ENCODE peak calls at places on chromosomes 2 and 18, in four cellular contexts. One of them, this sample, is unnamed.

GRCh38 chr18:51370996-51371395 is 173.5 kb upstream of the MEX3C start:
- DNase-seq in K562: no peak
- DNase-seq in HL-60: no peak
- DNase-seq in GM12878: no peak
- DNase-seq in this sample: no peak

GRCh38 chr2:203758841-203759691 is 52.6 kb downstream of the CD28 start:
- DNase-seq in K562: no peak
- DNase-seq in HL-60: no peak
- DNase-seq in GM12878: no peak
- DNase-seq in this sample: no peak

GRCh38 chr2:43255249-43255960 is 29.0 kb upstream of the ZFP36L2 start:
- DNase-seq in K562: no peak
- DNase-seq in HL-60: no peak
- DNase-seq in GM12878: no peak
- DNase-seq in this sample: no peak

GRCh38 chr2:120818441-120818920 is 82.8 kb downstream of the GLI2 start:
- DNase-seq in K562: no peak
- DNase-seq in HL-60: no peak
- DNase-seq in GM12878: no peak
- DNase-seq in this sample: no peak

GRCh38 chr2:70325875-70326274 is 24.0 kb upstream of the FAM136A start:
- DNase-seq in K562: no peak
- DNase-seq in HL-60: no peak
- DNase-seq in GM12878: no peak
- DNase-seq in this sample: no peak

GRCh38 chr2:158969162-158969716 is 799 bp downstream of the TANC1 start:
- DNase-seq in K562: no peak
- DNase-seq in HL-60: no peak
- DNase-seq in GM12878: no peak
- DNase-seq in this sample: peak

GRCh38 chr2:38448692-38449405 is 71.8 kb upstream of the ATL2 start:
- DNase-seq in K562: no peak
- DNase-seq in HL-60: no peak
- DNase-seq in GM12878: no peak
- DNase-seq in this sample: no peak

GRCh38 chr2:239835056-239835455 is 190.1 kb downstream of the NDUFA10 start:
- DNase-seq in K562: no peak
- DNase-seq in HL-60: no peak
- DNase-seq in GM12878: no peak
- DNase-seq in this sample: no peak

GRCh38 chr2:14516844-14517243 is 115.7 kb upstream of the LRATD1 start:
- DNase-seq in K562: no peak
- DNase-seq in HL-60: no peak
- DNase-seq in GM12878: no peak
- DNase-seq in this sample: peak

GRCh38 chr2:160869411-160869810 is 290.8 kb upstream of the TANK start:
- DNase-seq in K562: no peak
- DNase-seq in HL-60: no peak
- DNase-seq in GM12878: no peak
- DNase-seq in this sample: no peak

GRCh38 chr18:41128126-41128525 is 826.9 kb upstream of the PIK3C3 start:
- DNase-seq in K562: no peak
- DNase-seq in HL-60: no peak
- DNase-seq in GM12878: no peak
- DNase-seq in this sample: no peak

GRCh38 chr2:69225933-69226332 is 161.1 kb downstream of the GFPT1 start:
- DNase-seq in K562: no peak
- DNase-seq in HL-60: no peak
- DNase-seq in GM12878: no peak
- DNase-seq in this sample: no peak

GRCh38 chr2:80269806-80270205 is 34.7 kb downstream of the LRRTM1 start:
- DNase-seq in K562: no peak
- DNase-seq in HL-60: no peak
- DNase-seq in GM12878: no peak
- DNase-seq in this sample: no peak

GRCh38 chr2:1617425-1618021 is 126.8 kb downstream of the PXDN start:
- DNase-seq in K562: no peak
- DNase-seq in HL-60: no peak
- DNase-seq in GM12878: no peak
- DNase-seq in this sample: no peak

GRCh38 chr2:48927355-48927754 is 171.8 kb upstream of the LHCGR start:
- DNase-seq in K562: no peak
- DNase-seq in HL-60: no peak
- DNase-seq in GM12878: no peak
- DNase-seq in this sample: no peak

GRCh38 chr18:11497585-11497984 is 111.8 kb upstream of the SLC35G4 start:
- DNase-seq in K562: no peak
- DNase-seq in HL-60: no peak
- DNase-seq in GM12878: no peak
- DNase-seq in this sample: no peak

GRCh38 chr2:106523980-106524665 is 37.0 kb downstream of the CD8B2 start:
- DNase-seq in K562: no peak
- DNase-seq in HL-60: no peak
- DNase-seq in GM12878: no peak
- DNase-seq in this sample: no peak

GRCh38 chr2:19611491-19612332 is 253.3 kb upstream of the OSR1 start:
- DNase-seq in K562: peak
- DNase-seq in HL-60: no peak
- DNase-seq in GM12878: no peak
- DNase-seq in this sample: no peak

GRCh38 chr2:165898381-165898780 is 55.2 kb downstream of the TTC21B start:
- DNase-seq in K562: no peak
- DNase-seq in HL-60: no peak
- DNase-seq in GM12878: no peak
- DNase-seq in this sample: no peak

GRCh38 chr2:217331577-217332139 is 471.8 kb upstream of the TNP1 start:
- DNase-seq in K562: no peak
- DNase-seq in HL-60: no peak
- DNase-seq in GM12878: no peak
- DNase-seq in this sample: no peak

GRCh38 chr2:229488232-229488631 is 217.1 kb upstream of the PID1 start:
- DNase-seq in K562: no peak
- DNase-seq in HL-60: no peak
- DNase-seq in GM12878: no peak
- DNase-seq in this sample: no peak

GRCh38 chr2:179562330-179562885 is 297.8 kb upstream of the SESTD1 start:
- DNase-seq in K562: no peak
- DNase-seq in HL-60: no peak
- DNase-seq in GM12878: no peak
- DNase-seq in this sample: no peak
- TF ChIP-seq SPI1 in K562: no peak
- TF ChIP-seq SPI1 in HL-60: no peak
- TF ChIP-seq SPI1 in GM12878: no peak
- TF ChIP-seq SPI1 in this sample: no peak

GRCh38 chr18:58005036-58005435 is 39.0 kb upstream of the NEDD4L start:
- DNase-seq in K562: no peak
- DNase-seq in HL-60: no peak
- DNase-seq in GM12878: no peak
- DNase-seq in this sample: no peak

GRCh38 chr18:58009166-58009565 is 34.9 kb upstream of the NEDD4L start:
- DNase-seq in K562: no peak
- DNase-seq in HL-60: no peak
- DNase-seq in GM12878: no peak
- DNase-seq in this sample: no peak

GRCh38 chr18:58004317-58004716 is 39.7 kb upstream of the NEDD4L start:
- DNase-seq in K562: no peak
- DNase-seq in HL-60: no peak
- DNase-seq in GM12878: no peak
- DNase-seq in this sample: no peak

GRCh38 chr18:58010265-58010664 is 33.8 kb upstream of the NEDD4L start:
- DNase-seq in K562: no peak
- DNase-seq in HL-60: no peak
- DNase-seq in GM12878: no peak
- DNase-seq in this sample: no peak

GRCh38 chr18:58005885-58006523 is 38.0 kb upstream of the NEDD4L start:
- DNase-seq in K562: no peak
- DNase-seq in HL-60: no peak
- DNase-seq in GM12878: no peak
- DNase-seq in this sample: no peak
- TF ChIP-seq SPI1 in K562: no peak
- TF ChIP-seq SPI1 in HL-60: no peak
- TF ChIP-seq SPI1 in GM12878: no peak
- TF ChIP-seq SPI1 in this sample: no peak

DNA sequence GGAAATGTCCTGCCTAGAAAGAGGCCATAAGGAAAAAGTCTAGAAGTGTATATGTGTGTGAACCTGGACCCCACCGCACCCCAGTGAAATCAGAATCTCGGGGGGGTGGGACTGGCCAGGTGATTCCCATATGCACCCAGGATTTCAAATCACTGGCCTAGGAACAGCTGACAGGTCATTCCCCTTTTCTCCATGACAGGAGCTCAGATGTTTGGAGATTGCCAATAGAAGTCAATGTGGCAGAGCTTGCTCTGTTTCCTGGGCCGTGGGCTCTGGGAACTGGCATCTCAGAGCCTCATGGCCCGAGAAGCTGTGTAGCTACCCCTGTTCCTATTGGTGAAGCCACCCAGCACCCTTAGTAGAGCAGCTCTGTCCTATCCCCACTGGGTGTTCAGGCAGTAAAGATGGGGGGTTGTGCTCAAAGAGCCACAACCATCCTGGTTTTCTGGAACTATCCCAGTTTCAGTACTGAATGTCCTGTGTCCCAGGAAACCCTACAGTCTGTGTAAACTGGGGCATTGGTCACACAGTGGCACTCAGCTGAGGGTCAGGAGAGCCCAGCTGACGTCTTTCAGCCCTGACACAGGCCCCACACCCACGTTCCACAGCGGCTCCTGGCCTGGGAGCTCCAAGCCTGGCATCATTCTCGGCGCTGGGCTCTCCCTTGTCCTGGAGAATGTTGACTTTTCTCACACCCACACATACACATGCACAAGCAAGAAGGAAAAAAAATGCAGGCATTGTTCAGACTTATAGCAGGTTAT is 18.9 kb downstream of the GNLY start:
- DNase-seq in K562: no peak
- DNase-seq in HL-60: no peak
- DNase-seq in GM12878: no peak
- DNase-seq in this sample: no peak
- TF ChIP-seq SPI1 in K562: no peak
- TF ChIP-seq SPI1 in HL-60: no peak
- TF ChIP-seq SPI1 in GM12878: no peak
- TF ChIP-seq SPI1 in this sample: no peak

GRCh38 chr2:96964221-96964905 is 22.0 kb downstream of the FAM178B start:
- DNase-seq in K562: no peak
- DNase-seq in HL-60: no peak
- DNase-seq in GM12878: no peak
- DNase-seq in this sample: no peak

GRCh38 chr2:96963316-96963715 is 23.1 kb downstream of the FAM178B start:
- DNase-seq in K562: no peak
- DNase-seq in HL-60: no peak
- DNase-seq in GM12878: no peak
- DNase-seq in this sample: no peak

GRCh38 chr2:96961551-96961950 is 24.8 kb downstream of the FAM178B start:
- DNase-seq in K562: no peak
- DNase-seq in HL-60: no peak
- DNase-seq in GM12878: no peak
- DNase-seq in this sample: no peak

GRCh38 chr2:96960956-96961350 is 25.4 kb downstream of the FAM178B start:
- DNase-seq in K562: no peak
- DNase-seq in HL-60: no peak
- DNase-seq in GM12878: no peak
- DNase-seq in this sample: no peak

DNA sequence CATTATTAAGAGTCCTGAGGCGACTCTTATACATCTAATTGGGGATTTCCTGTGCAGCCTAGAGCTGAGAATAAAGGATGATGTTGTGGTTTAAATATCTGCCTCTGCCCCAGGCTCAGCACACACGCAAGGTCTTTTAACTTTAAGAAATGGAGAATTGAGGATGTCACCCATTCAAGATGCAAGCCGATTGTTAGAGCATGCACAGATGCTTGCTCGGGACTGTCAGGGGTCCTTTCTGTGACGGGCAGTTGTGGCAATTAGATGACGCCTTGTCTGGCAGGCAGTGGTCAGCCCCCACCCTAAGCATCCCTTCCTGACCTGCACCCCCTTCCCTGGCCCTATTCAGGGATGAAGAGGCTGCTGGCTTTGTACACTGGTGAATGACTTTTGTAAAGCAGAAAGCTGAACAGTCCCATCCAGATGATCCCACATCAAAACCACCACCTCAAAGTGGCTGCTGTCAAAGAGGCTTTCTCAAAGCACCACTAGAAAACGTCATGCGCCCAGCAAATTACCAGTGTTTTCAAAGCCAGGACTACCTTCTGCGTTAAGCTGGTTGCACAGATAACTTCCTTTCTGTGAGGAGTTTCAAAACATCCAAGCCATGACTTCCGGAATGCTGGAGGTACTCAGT is 23.7 kb downstream of the FAM178B start:
- DNase-seq in K562: no peak
- DNase-seq in HL-60: peak
- DNase-seq in GM12878: no peak
- DNase-seq in this sample: no peak
- TF ChIP-seq SPI1 in K562: no peak
- TF ChIP-seq SPI1 in HL-60: peak
- TF ChIP-seq SPI1 in GM12878: no peak
- TF ChIP-seq SPI1 in this sample: no peak

DNA sequence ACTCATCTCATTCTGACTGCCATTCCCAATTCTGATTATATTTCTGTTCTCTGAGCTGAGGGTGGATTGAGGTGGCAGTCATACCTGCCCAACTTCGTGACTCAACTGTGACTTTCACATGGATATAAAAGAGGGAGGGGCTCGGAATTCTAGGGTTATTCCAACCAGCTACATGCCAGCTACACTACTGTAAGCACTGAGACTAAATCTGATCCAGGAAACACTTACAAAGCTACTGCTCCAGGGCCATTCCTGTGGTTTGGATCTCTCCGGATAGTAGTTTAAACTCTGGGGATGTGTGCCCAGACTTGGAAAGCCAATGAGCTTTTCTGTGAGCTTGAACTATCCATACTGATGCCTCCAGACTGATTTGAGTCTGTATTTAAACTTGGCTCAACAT is 7.9 kb downstream of the MAP2 start:
- DNase-seq in K562: no peak
- DNase-seq in HL-60: no peak
- DNase-seq in GM12878: no peak
- DNase-seq in this sample: no peak
- TF ChIP-seq SPI1 in K562: no peak
- TF ChIP-seq SPI1 in HL-60: no peak
- TF ChIP-seq SPI1 in GM12878: no peak
- TF ChIP-seq SPI1 in this sample: no peak